ENCODE peak calls at places on chromosomes 6 and 20, in seven cellular contexts. K is K562, D is HepG2, F is SK-N-SH, C is GM12891, P is GM12878, X is H1. U is an unnamed sample.

GRCh38 chr6:163612200-163612599 is 197.7 kb downstream of the QKI start:
- DNase-seq in P (no peak), F (no peak), K (no peak), D (no peak), X (no peak), C (no peak), U (no peak)

GRCh38 chr20:57391439-57392129 is 388 bp downstream of the RBM38 start:
- DNase-seq in D (no peak), C (no peak), P (no peak), F (peak; percentile 71), X (no peak), K (peak; percentile 74), U (no peak)

GRCh38 chr6:28807682-28808280 is 116.0 kb downstream of the TRIM27 start:
- DNase-seq in X (no peak), C (no peak), D (peak; percentile 81), P (no peak), K (peak; percentile 63), F (peak; percentile 43), U (no peak)

GRCh38 chr20:51938557-51939324 is 136.4 kb upstream of the SALL4 start:
- DNase-seq in P (no peak), F (no peak), X (no peak), D (no peak), K (no peak), C (no peak), U (no peak)

GRCh38 chr20:23533161-23533560 is 35.1 kb downstream of the CST9L start:
- DNase-seq in F (no peak), K (no peak), P (no peak), C (no peak), X (peak; percentile 43), D (no peak), U (no peak)

GRCh38 chr6:142819603-142820335 is 125.2 kb downstream of the HIVEP2 start:
- DNase-seq in C (no peak), X (no peak), P (peak; percentile 90), F (no peak), D (no peak), K (no peak), U (no peak)

GRCh38 chr6:145602927-145603326 is 132.4 kb downstream of the EPM2A start:
- DNase-seq in C (no peak), X (no peak), D (no peak), K (no peak), P (no peak), F (peak; percentile 34), U (no peak)

GRCh38 chr6:148166339-148166949 is 176.2 kb upstream of the SASH1 start:
- DNase-seq in K (peak; percentile 60), F (peak; percentile 29), X (no peak), C (no peak), P (no peak), D (peak; percentile 59), U (no peak)

GRCh38 chr20:3452127-3452526 is 18.7 kb upstream of the ATRN start:
- DNase-seq in C (no peak), D (no peak), F (no peak), K (no peak), P (no peak), X (no peak), U (no peak)

GRCh38 chr6:138588805-138589434 is 89.6 kb upstream of the NHSL1 start:
- DNase-seq in F (peak; percentile 61), C (peak; percentile 32), P (peak; percentile 30), K (peak; percentile 82), D (peak; percentile 80), X (no peak), U (peak; percentile 26)

GRCh38 chr6:138582573-138582972 is 83.3 kb upstream of the NHSL1 start:
- DNase-seq in K (no peak), F (no peak), C (no peak), D (no peak), X (no peak), P (no peak), U (no peak)

GRCh38 chr6:138580801-138581200 is 81.5 kb upstream of the NHSL1 start:
- DNase-seq in D (no peak), F (no peak), P (no peak), C (no peak), K (no peak), X (no peak), U (no peak)

GRCh38 chr6:138590796-138591709 is 91.8 kb upstream of the NHSL1 start:
- DNase-seq in K (peak; percentile 73), D (peak; percentile 89), P (peak; percentile 31), F (peak; percentile 51), C (no peak), X (no peak), U (no peak)

GRCh38 chr6:138586638-138587037 is 87.3 kb upstream of the NHSL1 start:
- DNase-seq in P (no peak), F (no peak), C (no peak), X (no peak), K (no peak), D (no peak), U (no peak)
- TF ChIP-seq TAF1 in P (no peak), F (no peak), C (no peak), X (no peak), K (no peak), D (no peak), U (no peak)

GRCh38 chr6:97882755-97883154 is 599.7 kb upstream of the MMS22L start:
- DNase-seq in P (no peak), C (no peak), X (no peak), D (no peak), K (no peak), F (no peak), U (no peak)

GRCh38 chr6:97885844-97886243 is 602.8 kb upstream of the MMS22L start:
- DNase-seq in D (no peak), X (no peak), C (no peak), F (peak; percentile 30), P (no peak), K (no peak), U (no peak)

GRCh38 chr6:97885230-97885772 is 602.3 kb upstream of the MMS22L start:
- DNase-seq in P (no peak), D (no peak), X (no peak), C (no peak), K (no peak), F (no peak), U (no peak)
- TF ChIP-seq TAF1 in P (no peak), D (no peak), X (no peak), C (no peak), K (no peak), F (no peak), U (no peak)

GRCh38 chr6:116247285-116247684 is 6.6 kb downstream of the TSPYL4 start:
- DNase-seq in F (no peak), P (no peak), C (no peak), D (peak; percentile 83), K (no peak), X (no peak), U (no peak)
- TF ChIP-seq TAF1 in F (no peak), P (no peak), C (no peak), D (no peak), K (no peak), X (no peak), U (no peak)

DNA sequence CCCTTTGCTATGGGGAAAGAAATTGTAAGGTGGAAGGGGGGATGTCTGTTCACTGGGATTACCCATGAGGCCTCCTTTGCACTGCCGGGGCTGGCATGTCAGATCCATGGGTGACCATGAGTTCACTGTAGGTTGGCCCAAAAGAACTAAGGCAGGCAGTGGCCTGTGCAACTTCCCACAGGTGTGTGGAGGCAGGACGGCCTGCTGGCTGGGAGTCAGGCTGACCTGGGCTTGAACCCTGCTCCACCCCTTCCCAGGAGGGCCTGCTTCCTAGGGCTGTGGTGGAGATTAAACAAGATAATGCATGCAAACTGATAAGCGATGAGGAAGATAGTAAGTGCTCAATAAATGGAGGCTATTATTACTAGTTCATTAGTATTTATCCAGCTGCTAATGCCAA is 163.0 kb downstream of the EYA2 start:
- DNase-seq in F (no peak), X (no peak), K (no peak), P (no peak), D (no peak), C (no peak), U (no peak)
- TF ChIP-seq TAF1 in F (no peak), X (no peak), K (no peak), P (no peak), D (no peak), C (no peak), U (no peak)